ENCODE peak calls at places on chromosomes 5 and 9, in seven cellular contexts. One of them, this sample, is unnamed.
A peak's percentile ranks its signal among the peaks of the same experiment; 100 is the strongest.

GRCh38 chr9:94443039-94443722 is 111.7 kb upstream of the PCAT7 start:
- DNase-seq in stomach: no peak
- DNase-seq in colonic mucosa: no peak
- DNase-seq in heart right ventricle: no peak
- DNase-seq in foreskin keratinocyte: no peak
- DNase-seq in pancreas: no peak
- DNase-seq in fibroblast of lung: no peak
- DNase-seq in this sample: no peak

GRCh38 chr5:134524826-134525686 is at the start of gene JADE2:
- DNase-seq in stomach: peak; percentile 75
- DNase-seq in colonic mucosa: peak; percentile 79
- DNase-seq in heart right ventricle: peak; percentile 74
- DNase-seq in foreskin keratinocyte: peak; percentile 76
- DNase-seq in pancreas: peak; percentile 91
- DNase-seq in fibroblast of lung: peak; percentile 67
- DNase-seq in this sample: peak; percentile 94

GRCh38 chr5:29378104-29378503 is 1815.4 kb upstream of the CDH6 start:
- DNase-seq in stomach: no peak
- DNase-seq in colonic mucosa: no peak
- DNase-seq in heart right ventricle: no peak
- DNase-seq in foreskin keratinocyte: no peak
- DNase-seq in pancreas: no peak
- DNase-seq in fibroblast of lung: no peak
- DNase-seq in this sample: no peak

GRCh38 chr5:168681556-168682183 is 102.5 kb upstream of the PANK3 start:
- DNase-seq in stomach: no peak
- DNase-seq in colonic mucosa: no peak
- DNase-seq in heart right ventricle: peak; percentile 56
- DNase-seq in foreskin keratinocyte: peak; percentile 14
- DNase-seq in pancreas: no peak
- DNase-seq in fibroblast of lung: peak; percentile 66
- DNase-seq in this sample: peak; percentile 94

GRCh38 chr9:94791431-94791830 is 64.9 kb downstream of the AOPEP start:
- DNase-seq in stomach: no peak
- DNase-seq in colonic mucosa: no peak
- DNase-seq in heart right ventricle: no peak
- DNase-seq in foreskin keratinocyte: no peak
- DNase-seq in pancreas: no peak
- DNase-seq in fibroblast of lung: no peak
- DNase-seq in this sample: no peak

GRCh38 chr9:130368631-130369103 is 76.1 kb upstream of the ASS1 start:
- DNase-seq in stomach: no peak
- DNase-seq in colonic mucosa: no peak
- DNase-seq in heart right ventricle: no peak
- DNase-seq in foreskin keratinocyte: peak; percentile 39
- DNase-seq in pancreas: no peak
- DNase-seq in fibroblast of lung: peak; percentile 21
- DNase-seq in this sample: no peak

GRCh38 chr9:76223749-76224340 is 170.4 kb downstream of the RFK start:
- DNase-seq in stomach: no peak
- DNase-seq in colonic mucosa: no peak
- DNase-seq in heart right ventricle: no peak
- DNase-seq in foreskin keratinocyte: peak; percentile 66
- DNase-seq in pancreas: no peak
- DNase-seq in fibroblast of lung: peak; percentile 17
- DNase-seq in this sample: no peak

GRCh38 chr5:95331358-95331757 is 46.5 kb upstream of the MCTP1 start:
- DNase-seq in stomach: no peak
- DNase-seq in colonic mucosa: no peak
- DNase-seq in heart right ventricle: no peak
- DNase-seq in foreskin keratinocyte: peak; percentile 3
- DNase-seq in pancreas: no peak
- DNase-seq in fibroblast of lung: no peak
- DNase-seq in this sample: no peak

DNA sequence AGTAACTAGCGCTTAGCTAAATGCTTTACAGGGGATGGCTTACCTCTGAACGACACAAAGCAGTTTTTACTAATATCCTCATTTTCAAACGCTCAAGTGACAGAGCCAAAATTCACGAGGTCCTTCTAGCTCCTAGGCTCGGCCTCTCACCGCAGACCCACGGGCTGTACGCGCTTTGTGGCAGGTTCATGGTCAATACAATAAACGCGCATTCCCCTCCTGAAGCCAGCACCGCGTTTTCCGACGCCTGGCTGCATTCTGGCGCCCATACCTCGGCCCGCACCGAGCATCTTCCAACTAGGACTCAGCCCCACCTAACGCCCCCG is 385 bp downstream of the ZNF510 start:
- DNase-seq in stomach: no peak
- DNase-seq in colonic mucosa: no peak
- DNase-seq in heart right ventricle: no peak
- DNase-seq in foreskin keratinocyte: no peak
- DNase-seq in pancreas: no peak
- DNase-seq in fibroblast of lung: no peak
- DNase-seq in this sample: no peak
- H3K27ac ChIP-seq in stomach: peak overlapping the region; percentile 87
- H3K27ac ChIP-seq in colonic mucosa: peak overlapping the region; percentile 45
- H3K27ac ChIP-seq in heart right ventricle: peak overlapping the region; percentile 82
- H3K27ac ChIP-seq in foreskin keratinocyte: peak overlapping the region; percentile 45
- H3K27ac ChIP-seq in pancreas: peak overlapping the region; percentile 72
- H3K27ac ChIP-seq in fibroblast of lung: peak overlapping the region; percentile 60
- H3K27ac ChIP-seq in this sample: peak overlapping the region; percentile 7

DNA sequence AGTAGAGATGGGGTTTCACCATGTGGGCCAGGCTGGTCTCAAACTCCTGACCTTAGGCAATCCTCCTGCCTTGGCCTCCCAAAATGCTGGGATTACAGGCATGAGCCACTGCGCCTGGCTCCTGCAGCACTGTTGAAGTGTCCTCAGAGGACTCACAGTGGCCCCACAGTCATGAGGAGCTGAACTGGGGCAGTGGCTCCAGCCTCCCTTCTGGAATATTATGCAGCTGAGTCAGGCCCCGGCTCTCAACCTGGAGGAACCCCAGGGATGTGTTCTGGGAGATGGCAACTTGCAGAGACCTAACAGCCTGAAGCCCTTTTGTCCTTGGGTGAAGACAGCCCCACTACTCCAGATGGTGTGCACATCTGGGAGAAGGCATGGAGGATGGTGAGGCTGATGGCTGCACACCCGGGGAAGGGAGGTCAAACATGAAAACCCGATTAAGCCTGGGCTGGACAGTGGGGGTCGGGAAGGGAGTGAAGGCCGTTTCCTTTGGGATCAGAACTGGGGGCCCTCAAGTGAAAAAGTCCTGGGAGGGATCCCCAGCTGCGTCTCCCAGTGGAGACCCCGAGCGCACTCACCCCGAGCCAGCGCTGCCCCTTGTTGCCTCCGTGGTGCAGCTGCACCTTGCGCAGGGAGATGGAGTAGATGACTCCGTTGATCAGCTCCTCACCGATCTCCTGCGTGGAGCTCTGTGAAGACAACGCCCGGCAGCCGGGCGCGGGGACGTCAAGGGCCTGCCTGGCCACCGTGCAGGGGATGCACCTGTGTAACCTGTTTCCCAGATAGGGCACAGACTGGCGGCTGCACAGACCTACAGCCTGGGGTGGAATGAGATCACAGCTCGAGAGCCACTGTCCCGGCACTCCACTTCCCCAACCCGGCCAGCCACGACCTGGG is 9.3 kb downstream of the RALGDS start:
- DNase-seq in stomach: no peak
- DNase-seq in colonic mucosa: no peak
- DNase-seq in heart right ventricle: peak; percentile 16
- DNase-seq in foreskin keratinocyte: no peak
- DNase-seq in pancreas: peak; percentile 56
- DNase-seq in fibroblast of lung: no peak
- DNase-seq in this sample: peak; percentile 80
- H3K4me1 ChIP-seq in stomach: peaks cover 49% of the 10 kb centered on the region
- H3K4me1 ChIP-seq in colonic mucosa: peaks cover 18% of the 10 kb centered on the region
- H3K4me1 ChIP-seq in heart right ventricle: peaks cover 49% of the 10 kb centered on the region
- H3K4me1 ChIP-seq in foreskin keratinocyte: no peaks in the 10 kb centered on the region
- H3K4me1 ChIP-seq in pancreas: peaks cover 8% of the 10 kb centered on the region
- H3K4me1 ChIP-seq in fibroblast of lung: peaks cover 9% of the 10 kb centered on the region
- H3K4me1 ChIP-seq in this sample: peaks cover 26% of the 10 kb centered on the region

DNA sequence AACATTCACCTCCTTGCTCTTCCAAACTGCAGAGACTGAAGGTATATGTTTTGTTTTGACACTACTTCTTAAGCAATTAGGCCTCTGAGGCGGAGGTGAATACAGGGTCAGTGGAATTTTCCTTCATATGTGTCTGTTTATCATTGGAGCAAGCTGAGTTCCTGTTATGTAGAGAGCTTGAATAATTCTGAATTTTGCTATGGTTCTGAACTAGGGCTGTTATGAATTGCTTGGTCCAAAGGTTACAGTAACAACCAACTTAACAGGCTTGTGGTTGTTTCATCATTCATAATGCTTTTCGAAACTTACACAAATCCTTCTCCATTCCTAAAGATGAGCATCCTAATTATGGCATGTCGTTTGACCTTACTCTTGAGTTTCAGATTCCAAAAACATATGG is 444.6 kb upstream of the MEF2C start:
- DNase-seq in stomach: no peak
- DNase-seq in colonic mucosa: no peak
- DNase-seq in heart right ventricle: no peak
- DNase-seq in foreskin keratinocyte: no peak
- DNase-seq in pancreas: no peak
- DNase-seq in fibroblast of lung: no peak
- DNase-seq in this sample: no peak
- H3K27ac ChIP-seq in stomach: no peak overlapping the region
- H3K27ac ChIP-seq in colonic mucosa: no peak overlapping the region
- H3K27ac ChIP-seq in heart right ventricle: no peak overlapping the region
- H3K27ac ChIP-seq in foreskin keratinocyte: no peak overlapping the region
- H3K27ac ChIP-seq in pancreas: no peak overlapping the region
- H3K27ac ChIP-seq in fibroblast of lung: no peak overlapping the region
- H3K27ac ChIP-seq in this sample: no peak overlapping the region

DNA sequence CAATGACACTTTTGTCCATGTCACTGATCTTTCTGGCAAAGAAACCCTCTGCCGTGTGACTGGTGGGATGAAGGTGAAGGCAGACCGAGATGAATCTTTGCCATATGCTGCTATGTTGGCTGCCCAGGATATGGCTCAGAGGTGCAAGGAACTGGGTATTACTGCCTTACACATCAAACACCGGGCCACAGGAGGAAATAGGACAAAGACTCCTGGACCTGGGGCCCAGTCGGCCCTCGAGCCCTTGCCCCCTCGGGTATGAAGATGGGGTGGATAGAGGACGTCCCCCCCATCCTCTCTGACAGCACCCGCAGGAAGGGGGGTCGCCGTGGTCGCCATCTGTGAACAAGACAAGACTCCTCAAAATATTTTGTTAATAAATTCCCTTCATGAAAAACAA is 12.0 kb downstream of the SEMA6A start:
- DNase-seq in stomach: no peak
- DNase-seq in colonic mucosa: no peak
- DNase-seq in heart right ventricle: no peak
- DNase-seq in foreskin keratinocyte: no peak
- DNase-seq in pancreas: no peak
- DNase-seq in fibroblast of lung: no peak
- DNase-seq in this sample: no peak
- H3K4me1 ChIP-seq in stomach: peaks cover 28% of the 10 kb centered on the region
- H3K4me1 ChIP-seq in colonic mucosa: no peaks in the 10 kb centered on the region
- H3K4me1 ChIP-seq in heart right ventricle: peaks cover 50% of the 10 kb centered on the region
- H3K4me1 ChIP-seq in foreskin keratinocyte: no peaks in the 10 kb centered on the region
- H3K4me1 ChIP-seq in pancreas: peaks cover 3% of the 10 kb centered on the region
- H3K4me1 ChIP-seq in fibroblast of lung: no peaks in the 10 kb centered on the region
- H3K4me1 ChIP-seq in this sample: no peaks in the 10 kb centered on the region

GRCh38 chr5:125311743-125312142 is 565.3 kb upstream of the ZNF608 start:
- DNase-seq in stomach: no peak
- DNase-seq in colonic mucosa: no peak
- DNase-seq in heart right ventricle: no peak
- DNase-seq in foreskin keratinocyte: peak; percentile 92
- DNase-seq in pancreas: no peak
- DNase-seq in fibroblast of lung: peak; percentile 95
- DNase-seq in this sample: peak; percentile 23
- H3K27ac ChIP-seq in stomach: no peak overlapping the region
- H3K27ac ChIP-seq in colonic mucosa: no peak overlapping the region
- H3K27ac ChIP-seq in heart right ventricle: no peak overlapping the region
- H3K27ac ChIP-seq in foreskin keratinocyte: no peak overlapping the region
- H3K27ac ChIP-seq in pancreas: no peak overlapping the region
- H3K27ac ChIP-seq in fibroblast of lung: peak overlapping the region; percentile 43
- H3K27ac ChIP-seq in this sample: peak overlapping the region; percentile 42

GRCh38 chr5:113217619-113218184 is 217.1 kb downstream of the TSSK1B start:
- DNase-seq in stomach: no peak
- DNase-seq in colonic mucosa: no peak
- DNase-seq in heart right ventricle: no peak
- DNase-seq in foreskin keratinocyte: no peak
- DNase-seq in pancreas: no peak
- DNase-seq in fibroblast of lung: no peak
- DNase-seq in this sample: no peak

GRCh38 chr5:113219695-113220094 is 215.1 kb downstream of the TSSK1B start:
- DNase-seq in stomach: no peak
- DNase-seq in colonic mucosa: no peak
- DNase-seq in heart right ventricle: no peak
- DNase-seq in foreskin keratinocyte: no peak
- DNase-seq in pancreas: no peak
- DNase-seq in fibroblast of lung: no peak
- DNase-seq in this sample: no peak

GRCh38 chr5:113216545-113216944 is 218.2 kb downstream of the TSSK1B start:
- DNase-seq in stomach: no peak
- DNase-seq in colonic mucosa: no peak
- DNase-seq in heart right ventricle: no peak
- DNase-seq in foreskin keratinocyte: no peak
- DNase-seq in pancreas: no peak
- DNase-seq in fibroblast of lung: no peak
- DNase-seq in this sample: no peak

GRCh38 chr5:113218906-113219517 is 215.8 kb downstream of the TSSK1B start:
- DNase-seq in stomach: no peak
- DNase-seq in colonic mucosa: no peak
- DNase-seq in heart right ventricle: no peak
- DNase-seq in foreskin keratinocyte: no peak
- DNase-seq in pancreas: no peak
- DNase-seq in fibroblast of lung: no peak
- DNase-seq in this sample: peak; percentile 43

GRCh38 chr5:113218200-113218599 is 216.6 kb downstream of the TSSK1B start:
- DNase-seq in stomach: no peak
- DNase-seq in colonic mucosa: no peak
- DNase-seq in heart right ventricle: peak; percentile 53
- DNase-seq in foreskin keratinocyte: no peak
- DNase-seq in pancreas: no peak
- DNase-seq in fibroblast of lung: no peak
- DNase-seq in this sample: no peak
- H3K4me1 ChIP-seq in stomach: peaks cover 5% of the 10 kb centered on the region
- H3K4me1 ChIP-seq in colonic mucosa: no peaks in the 10 kb centered on the region
- H3K4me1 ChIP-seq in heart right ventricle: peaks cover 72% of the 10 kb centered on the region
- H3K4me1 ChIP-seq in foreskin keratinocyte: peaks cover 21% of the 10 kb centered on the region
- H3K4me1 ChIP-seq in pancreas: no peaks in the 10 kb centered on the region
- H3K4me1 ChIP-seq in fibroblast of lung: no peaks in the 10 kb centered on the region
- H3K4me1 ChIP-seq in this sample: peaks cover 9% of the 10 kb centered on the region

This sample was measured in osteoblast.